ENCODE peak calls at places on chromosomes 2 and 18, in eight cellular contexts. A, F, P, H, S, E, B and X are unnamed samples.
A peak's percentile ranks its signal among the peaks of the same experiment; 100 is the strongest.

GRCh38 chr2:219916761-219917160 is 289.3 kb downstream of the SLC4A3 start:
- DNase-seq in E (no peak), B (no peak), P (no peak), F (no peak), A (no peak), H (no peak), S (peak; percentile 27), X (no peak)

GRCh38 chr2:217393585-217394032 is 533.7 kb upstream of the TNP1 start:
- DNase-seq in B (peak; percentile 89), A (peak; percentile 94), F (no peak), H (no peak), P (no peak), S (peak; percentile 11), E (peak; percentile 84), X (peak; percentile 89)

GRCh38 chr18:23929362-23929940 is 85.1 kb upstream of the TTC39C start:
- DNase-seq in H (no peak), F (no peak), P (no peak), B (no peak), E (no peak), S (no peak), A (no peak), X (no peak)

GRCh38 chr2:48944961-48945360 is 189.4 kb upstream of the LHCGR start:
- DNase-seq in E (no peak), S (no peak), H (no peak), F (no peak), P (peak; percentile 4), B (no peak), A (no peak), X (no peak)

GRCh38 chr2:231992888-231993287 is 31.4 kb downstream of the DIS3L2 start:
- DNase-seq in B (no peak), H (no peak), S (no peak), F (no peak), P (no peak), E (no peak), A (no peak), X (no peak)

GRCh38 chr2:96564026-96564425 is 27.5 kb downstream of the ARID5A start:
- DNase-seq in S (no peak), H (no peak), P (no peak), E (no peak), A (no peak), F (no peak), B (no peak), X (no peak)

GRCh38 chr2:226423498-226423960 is 376.1 kb downstream of the IRS1 start:
- DNase-seq in F (no peak), A (no peak), S (no peak), B (no peak), H (peak; percentile 75), P (no peak), E (no peak), X (no peak)

GRCh38 chr2:207950063-207950760 is 75.1 kb downstream of the PLEKHM3 start:
- DNase-seq in H (no peak), E (no peak), A (no peak), B (no peak), P (no peak), S (no peak), F (no peak), X (no peak)

GRCh38 chr18:34976534-34976898 is 64.7 kb upstream of the MAPRE2 start:
- DNase-seq in S (no peak), F (no peak), P (no peak), B (no peak), A (no peak), E (no peak), H (no peak), X (no peak)

GRCh38 chr2:54559593-54560145 is 103.5 kb downstream of the SPTBN1 start:
- DNase-seq in A (peak; percentile 70), P (peak; percentile 69), B (peak; percentile 24), H (peak; percentile 62), S (peak; percentile 78), E (peak; percentile 74), F (no peak), X (no peak)

GRCh38 chr2:17259613-17260012 is 258.6 kb downstream of the RAD51AP2 start:
- DNase-seq in F (no peak), E (no peak), B (no peak), A (no peak), H (no peak), S (no peak), P (no peak), X (no peak)

GRCh38 chr2:101638156-101638809 is 59.2 kb upstream of the MAP4K4 start:
- DNase-seq in S (no peak), A (no peak), E (no peak), P (no peak), H (no peak), B (no peak), F (no peak), X (no peak)

GRCh38 chr2:71467180-71467815 is 13.9 kb downstream of the DYSF start:
- DNase-seq in H (no peak), B (no peak), A (no peak), E (no peak), F (no peak), S (no peak), P (no peak), X (no peak)

GRCh38 chr2:218711550-218711929 is 905 bp downstream of the TTLL4 start:
- DNase-seq in B (no peak), A (no peak), S (peak; percentile 54), E (no peak), F (no peak), P (no peak), H (no peak), X (no peak)

GRCh38 chr2:179440642-179441251 is 176.1 kb upstream of the SESTD1 start:
- DNase-seq in F (no peak), P (no peak), H (no peak), S (peak; percentile 59), B (no peak), E (no peak), A (no peak), X (no peak)

GRCh38 chr2:42824454-42824807 is 32.0 kb upstream of the HAAO start:
- DNase-seq in A (no peak), S (no peak), P (no peak), E (no peak), H (no peak), B (no peak), F (no peak), X (no peak)

GRCh38 chr2:42828487-42829416 is 36.4 kb upstream of the HAAO start:
- DNase-seq in F (peak; percentile 75), S (peak; percentile 72), H (no peak), P (peak; percentile 54), E (peak; percentile 78), B (peak; percentile 78), A (peak; percentile 84), X (no peak)

GRCh38 chr2:42829556-42830510 is 37.5 kb upstream of the HAAO start:
- DNase-seq in F (no peak), A (peak; percentile 59), H (no peak), S (peak; percentile 14), P (no peak), E (no peak), B (no peak), X (no peak)

GRCh38 chr2:42830922-42831574 is 38.7 kb upstream of the HAAO start:
- DNase-seq in A (peak; percentile 51), E (no peak), S (peak; percentile 55), F (no peak), P (no peak), H (no peak), B (peak; percentile 8), X (no peak)

DNA sequence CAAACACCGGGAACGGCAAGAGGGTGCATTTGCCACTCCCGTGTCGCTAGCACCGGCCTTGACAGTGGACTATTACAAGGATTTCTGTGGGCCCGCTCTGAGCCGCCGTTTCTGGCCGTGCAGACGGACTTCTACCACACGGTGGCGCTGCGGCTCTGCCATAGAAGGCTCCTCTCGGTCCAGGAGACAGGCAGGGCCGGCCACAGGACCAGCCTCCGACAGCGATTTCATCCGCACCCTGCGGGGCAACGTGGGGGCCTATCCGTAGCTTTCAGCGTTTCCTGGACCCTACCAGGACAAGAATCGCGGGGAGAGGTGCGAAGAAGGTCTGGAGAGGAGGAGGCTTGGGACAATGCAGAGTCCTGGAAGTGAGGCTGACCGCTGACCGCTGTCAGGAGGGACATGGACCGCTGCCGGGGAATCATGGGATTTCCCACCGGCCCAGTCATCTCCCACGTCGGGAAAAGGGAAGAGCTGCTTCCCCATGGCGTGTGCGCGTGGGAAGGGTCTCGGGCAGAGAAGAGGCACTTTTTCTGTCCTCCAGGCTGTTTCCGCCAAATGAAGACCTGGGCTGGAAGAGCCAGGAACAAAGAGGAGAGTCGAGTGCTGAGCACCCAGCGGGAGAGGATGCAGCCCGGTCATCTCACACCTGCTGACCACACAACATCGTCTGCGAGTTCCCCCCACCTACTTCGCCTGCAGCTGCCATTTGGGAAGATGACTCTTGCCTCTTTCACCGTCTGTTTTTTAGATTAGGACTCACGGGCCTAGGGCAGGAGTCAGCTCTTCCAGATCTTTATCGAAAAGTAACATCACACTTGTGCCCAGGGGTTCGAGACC is 35.5 kb upstream of the HAAO start:
- DNase-seq in B (peak; percentile 91), F (peak; percentile 92), E (peak; percentile 91), P (peak; percentile 80), S (peak; percentile 88), A (peak; percentile 93), H (peak; percentile 58), X (no peak)
- H3K4me3 ChIP-seq in B (peak overlapping the region; percentile 35), F (no peak overlapping the region), E (no peak overlapping the region), P (peak overlapping the region; percentile 49), S (peak overlapping the region; percentile 23), A (peak overlapping the region; percentile 29), H (peak overlapping the region; percentile 33), X (no peak overlapping the region)

GRCh38 chr18:47215554-47216138 is 35.8 kb downstream of the SKOR2 start:
- DNase-seq in S (peak; percentile 53), B (no peak), E (peak; percentile 19), F (no peak), A (no peak), P (peak; percentile 49), H (peak; percentile 23), X (peak; percentile 4)
- H3K27me3 ChIP-seq in S (peaks cover 97% of the 10 kb centered on the region), B (no peaks in the 10 kb centered on the region), E (peaks cover 35% of the 10 kb centered on the region), F (no peaks in the 10 kb centered on the region), A (peaks cover 9% of the 10 kb centered on the region), P (peaks cover 6% of the 10 kb centered on the region), H (peaks cover 34% of the 10 kb centered on the region), X (peaks cover 5% of the 10 kb centered on the region)

DNA sequence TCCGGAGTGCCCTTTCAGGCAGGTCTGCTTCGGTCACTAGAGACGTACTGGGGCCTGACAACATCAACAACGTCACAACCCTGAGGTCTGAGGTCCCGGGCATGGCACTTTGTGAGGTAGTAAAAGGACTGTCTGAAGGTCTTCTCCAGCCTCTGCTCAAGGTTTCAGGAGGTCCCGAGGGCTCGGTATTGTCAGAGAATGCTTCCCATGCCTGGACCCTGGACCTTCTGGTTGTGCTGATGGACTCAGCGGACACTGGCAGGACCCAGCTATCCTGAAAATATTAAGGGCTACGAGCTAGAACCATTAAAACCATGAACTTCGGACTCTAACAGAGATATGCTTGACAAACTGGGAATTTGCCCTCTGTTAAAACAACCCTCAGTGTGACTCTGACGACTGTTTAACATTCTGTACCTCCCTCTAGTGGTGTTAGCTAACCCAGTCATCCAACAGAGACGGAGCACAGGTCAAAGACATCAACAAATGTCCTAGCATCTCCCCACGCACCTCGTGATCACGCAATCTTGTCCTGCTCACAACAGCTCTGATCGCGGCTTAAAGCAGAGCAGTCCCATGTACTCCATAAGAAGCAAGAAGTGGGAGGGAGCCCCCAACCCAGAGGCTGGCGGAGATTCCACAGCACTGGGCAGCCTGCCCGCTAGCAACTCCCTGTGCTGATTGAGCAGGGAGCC is 96.5 kb downstream of the CCDC93 start:
- DNase-seq in A (no peak), H (no peak), P (no peak), E (no peak), F (peak; percentile 34), S (no peak), B (no peak), X (no peak)
- TF ChIP-seq CTCF in A (no peak), H (no peak), P (peak; percentile 57), E (no peak), F (peak; percentile 73), S (peak; percentile 24), B (no peak), X (peak; percentile 45)

GRCh38 chr2:42342061-42342794 is 18.8 kb downstream of the COX7A2L start:
- DNase-seq in E (peak; percentile 94), A (peak; percentile 86), H (no peak), P (peak; percentile 94), B (no peak), S (peak; percentile 40), F (peak; percentile 64), X (peak; percentile 70)
- H3K4me3 ChIP-seq in E (no peak overlapping the region), A (no peak overlapping the region), H (no peak overlapping the region), P (no peak overlapping the region), B (no peak overlapping the region), S (no peak overlapping the region), F (no peak overlapping the region), X (no peak overlapping the region)